ENCODE peak calls at places on chromosomes 2 and 18, in four cellular contexts. One of them, this sample, is unnamed.

GRCh38 chr2:47127862-47128543 is 27.1 kb downstream of the STPG4 start:
- DNase-seq in CD8-positive, alpha-beta T cell: no peak
- DNase-seq in transverse colon: no peak
- DNase-seq in tibial artery: no peak
- DNase-seq in this sample: no peak

GRCh38 chr2:80007722-80008503 is 296.6 kb downstream of the LRRTM1 start:
- DNase-seq in tibial artery: no peak
- DNase-seq in CD8-positive, alpha-beta T cell: no peak
- DNase-seq in transverse colon: no peak
- DNase-seq in this sample: no peak

GRCh38 chr2:217399288-217399687 is 539.4 kb upstream of the TNP1 start:
- DNase-seq in CD8-positive, alpha-beta T cell: no peak
- DNase-seq in tibial artery: no peak
- DNase-seq in transverse colon: no peak
- DNase-seq in this sample: no peak

GRCh38 chr2:25420820-25421237 is 79.1 kb upstream of the DNMT3A start:
- DNase-seq in CD8-positive, alpha-beta T cell: no peak
- DNase-seq in transverse colon: peak; percentile 42
- DNase-seq in tibial artery: no peak
- DNase-seq in this sample: no peak

GRCh38 chr2:217849154-217849553 is 153.6 kb downstream of the TNS1 start:
- DNase-seq in tibial artery: no peak
- DNase-seq in transverse colon: no peak
- DNase-seq in CD8-positive, alpha-beta T cell: no peak
- DNase-seq in this sample: peak; percentile 77

GRCh38 chr2:217993817-217994459 is 8.9 kb downstream of the TNS1 start:
- DNase-seq in tibial artery: peak; percentile 84
- DNase-seq in transverse colon: peak; percentile 66
- DNase-seq in CD8-positive, alpha-beta T cell: peak; percentile 50
- DNase-seq in this sample: peak; percentile 90

GRCh38 chr2:147846382-147847081 is 1.7 kb downstream of the ACVR2A start:
- DNase-seq in transverse colon: no peak
- DNase-seq in CD8-positive, alpha-beta T cell: no peak
- DNase-seq in tibial artery: no peak
- DNase-seq in this sample: no peak

GRCh38 chr18:35415511-35416427 is 38.6 kb upstream of the ZNF396 start:
- DNase-seq in CD8-positive, alpha-beta T cell: no peak
- DNase-seq in tibial artery: no peak
- DNase-seq in transverse colon: no peak
- DNase-seq in this sample: no peak

GRCh38 chr2:220192994-220193753 is 565.7 kb downstream of the SLC4A3 start:
- DNase-seq in tibial artery: no peak
- DNase-seq in CD8-positive, alpha-beta T cell: no peak
- DNase-seq in transverse colon: no peak
- DNase-seq in this sample: no peak

GRCh38 chr2:197131558-197131855 is 179.1 kb downstream of the ANKRD44 start:
- DNase-seq in tibial artery: no peak
- DNase-seq in transverse colon: peak; percentile 25
- DNase-seq in CD8-positive, alpha-beta T cell: no peak
- DNase-seq in this sample: no peak

GRCh38 chr2:203498161-203498560 is 36.9 kb downstream of the RAPH1 start:
- DNase-seq in CD8-positive, alpha-beta T cell: no peak
- DNase-seq in tibial artery: no peak
- DNase-seq in transverse colon: no peak
- DNase-seq in this sample: no peak

GRCh38 chr2:236682651-236683422 is 113.2 kb downstream of the ACKR3 start:
- DNase-seq in transverse colon: no peak
- DNase-seq in tibial artery: peak; percentile 40
- DNase-seq in CD8-positive, alpha-beta T cell: no peak
- DNase-seq in this sample: no peak

GRCh38 chr2:18841248-18842150 is 252.1 kb upstream of the NT5C1B start:
- DNase-seq in transverse colon: no peak
- DNase-seq in CD8-positive, alpha-beta T cell: no peak
- DNase-seq in tibial artery: no peak
- DNase-seq in this sample: no peak

GRCh38 chr2:120630031-120630701 is 105.5 kb upstream of the GLI2 start:
- DNase-seq in CD8-positive, alpha-beta T cell: no peak
- DNase-seq in transverse colon: no peak
- DNase-seq in tibial artery: peak; percentile 54
- DNase-seq in this sample: no peak

DNA sequence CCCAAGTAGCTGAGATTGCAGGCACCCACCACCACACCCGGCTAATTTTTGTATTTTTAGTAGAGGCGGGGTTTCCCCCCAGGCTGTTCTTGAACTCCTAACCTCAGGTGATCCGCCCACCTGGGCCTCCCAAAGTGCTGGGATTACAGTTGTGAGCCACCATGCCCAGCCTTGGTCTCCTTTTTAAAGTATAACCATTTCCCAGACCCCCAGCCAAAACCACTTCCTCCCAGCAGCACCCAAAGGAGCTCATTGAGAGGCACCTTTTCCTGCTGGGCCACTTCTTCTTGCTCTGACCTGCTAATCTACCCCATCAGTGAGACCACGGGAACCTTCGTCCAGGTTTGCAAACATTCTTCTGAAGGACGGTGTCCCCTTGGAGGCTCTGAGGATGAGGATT is 69.9 kb downstream of the INPP5D start:
- DNase-seq in CD8-positive, alpha-beta T cell: no peak
- DNase-seq in transverse colon: no peak
- DNase-seq in tibial artery: no peak
- DNase-seq in this sample: peak; percentile 23
- H3K36me3 ChIP-seq in CD8-positive, alpha-beta T cell: peaks cover 65% of the 10 kb centered on the region
- H3K36me3 ChIP-seq in transverse colon: no peaks in the 10 kb centered on the region
- H3K36me3 ChIP-seq in tibial artery: no peaks in the 10 kb centered on the region
- H3K36me3 ChIP-seq in this sample: no peaks in the 10 kb centered on the region

GRCh38 chr2:16204791-16205620 is 264.7 kb downstream of the MYCN start:
- DNase-seq in tibial artery: no peak
- DNase-seq in CD8-positive, alpha-beta T cell: no peak
- DNase-seq in transverse colon: no peak
- DNase-seq in this sample: no peak

GRCh38 chr2:16202643-16203020 is 262.3 kb downstream of the MYCN start:
- DNase-seq in transverse colon: no peak
- DNase-seq in CD8-positive, alpha-beta T cell: no peak
- DNase-seq in tibial artery: no peak
- DNase-seq in this sample: no peak

GRCh38 chr2:16204251-16204650 is 263.9 kb downstream of the MYCN start:
- DNase-seq in tibial artery: no peak
- DNase-seq in CD8-positive, alpha-beta T cell: no peak
- DNase-seq in transverse colon: no peak
- DNase-seq in this sample: no peak

GRCh38 chr2:16203069-16203468 is 262.7 kb downstream of the MYCN start:
- DNase-seq in transverse colon: peak; percentile 81
- DNase-seq in CD8-positive, alpha-beta T cell: no peak
- DNase-seq in tibial artery: no peak
- DNase-seq in this sample: no peak

DNA sequence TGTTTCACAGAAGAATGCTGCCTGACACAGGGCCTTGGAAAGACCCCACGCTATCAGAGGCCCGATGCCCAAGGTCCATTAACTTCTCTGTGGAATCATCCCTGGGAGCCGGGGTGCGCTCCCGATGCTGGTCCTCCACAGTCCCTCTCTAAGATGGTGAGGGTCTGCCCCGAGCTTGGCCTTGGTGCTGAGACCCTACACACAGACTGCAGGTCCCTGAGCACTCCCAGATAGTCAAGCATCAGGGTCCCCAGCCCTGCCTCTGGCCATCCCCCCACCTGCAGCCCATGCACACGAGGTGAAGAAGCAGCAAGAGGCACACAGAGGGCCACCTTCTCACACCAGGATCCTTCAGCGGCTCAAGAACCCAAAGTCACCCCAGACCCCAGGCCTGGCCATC is 263.3 kb downstream of the MYCN start:
- DNase-seq in transverse colon: no peak
- DNase-seq in CD8-positive, alpha-beta T cell: no peak
- DNase-seq in tibial artery: no peak
- DNase-seq in this sample: no peak
- H3K9me3 ChIP-seq in transverse colon: no peaks in the 10 kb centered on the region
- H3K9me3 ChIP-seq in CD8-positive, alpha-beta T cell: no peaks in the 10 kb centered on the region
- H3K9me3 ChIP-seq in tibial artery: no peaks in the 10 kb centered on the region
- H3K9me3 ChIP-seq in this sample: no peaks in the 10 kb centered on the region

GRCh38 chr18:45870419-45870818 is 44.9 kb downstream of the SIGLEC15 start:
- DNase-seq in CD8-positive, alpha-beta T cell: no peak
- DNase-seq in transverse colon: no peak
- DNase-seq in tibial artery: no peak
- DNase-seq in this sample: no peak
- H3K36me3 ChIP-seq in CD8-positive, alpha-beta T cell: peaks cover 32% of the 10 kb centered on the region
- H3K36me3 ChIP-seq in transverse colon: peaks cover 64% of the 10 kb centered on the region
- H3K36me3 ChIP-seq in tibial artery: peaks cover 82% of the 10 kb centered on the region
- H3K36me3 ChIP-seq in this sample: peaks cover 9% of the 10 kb centered on the region

GRCh38 chr2:144967971-144968370 is 448.1 kb upstream of the ZEB2 start:
- DNase-seq in tibial artery: no peak
- DNase-seq in CD8-positive, alpha-beta T cell: no peak
- DNase-seq in transverse colon: no peak
- DNase-seq in this sample: no peak
- H3K9me3 ChIP-seq in tibial artery: peaks cover 4% of the 10 kb centered on the region
- H3K9me3 ChIP-seq in CD8-positive, alpha-beta T cell: no peaks in the 10 kb centered on the region
- H3K9me3 ChIP-seq in transverse colon: peaks cover 3% of the 10 kb centered on the region
- H3K9me3 ChIP-seq in this sample: peaks cover 2% of the 10 kb centered on the region

GRCh38 chr2:10046899-10047298 is 3.5 kb downstream of the KLF11 start:
- DNase-seq in CD8-positive, alpha-beta T cell: no peak
- DNase-seq in tibial artery: no peak
- DNase-seq in transverse colon: no peak
- DNase-seq in this sample: peak; percentile 12
- H3K36me3 ChIP-seq in CD8-positive, alpha-beta T cell: peaks cover 4% of the 10 kb centered on the region
- H3K36me3 ChIP-seq in tibial artery: peaks cover 53% of the 10 kb centered on the region
- H3K36me3 ChIP-seq in transverse colon: peaks cover under 1% of the 10 kb centered on the region
- H3K36me3 ChIP-seq in this sample: no peaks in the 10 kb centered on the region

DNA sequence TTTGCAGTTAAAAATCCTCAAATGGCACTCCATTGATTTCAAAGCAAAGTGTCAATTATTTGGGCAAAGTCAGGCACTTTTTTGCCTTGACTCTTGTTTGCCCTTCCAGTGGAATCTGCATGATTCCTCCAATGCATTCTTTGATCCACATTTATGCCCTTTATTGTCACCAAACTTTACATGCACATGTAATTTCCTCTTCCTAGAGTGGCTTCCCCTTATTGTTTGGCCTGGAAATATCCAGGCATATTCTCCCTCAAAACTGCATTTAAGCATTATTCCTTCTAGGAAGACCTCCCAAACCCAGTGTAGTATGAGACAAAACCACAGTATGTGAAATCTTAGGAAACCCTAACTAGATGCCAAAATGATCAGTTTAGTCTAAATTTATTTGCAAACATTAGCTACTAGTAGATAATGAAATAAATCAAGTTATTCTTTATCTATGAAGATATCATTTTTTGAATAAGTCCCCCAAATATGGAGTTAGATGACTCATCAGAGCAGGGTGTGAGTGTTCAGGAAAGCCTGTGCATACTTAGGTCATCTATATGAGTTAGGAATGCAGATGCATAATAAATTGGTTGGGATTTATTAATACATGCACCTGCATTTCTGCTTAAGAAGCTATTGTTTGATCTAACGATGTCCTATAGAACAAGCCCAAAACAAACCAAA is 433.3 kb upstream of the TCF4 start:
- DNase-seq in transverse colon: no peak
- DNase-seq in CD8-positive, alpha-beta T cell: no peak
- DNase-seq in tibial artery: no peak
- DNase-seq in this sample: no peak
- H3K9me3 ChIP-seq in transverse colon: no peaks in the 10 kb centered on the region
- H3K9me3 ChIP-seq in CD8-positive, alpha-beta T cell: no peaks in the 10 kb centered on the region
- H3K9me3 ChIP-seq in tibial artery: no peaks in the 10 kb centered on the region
- H3K9me3 ChIP-seq in this sample: no peaks in the 10 kb centered on the region

GRCh38 chr18:9126337-9126736 is 10.2 kb upstream of the ANKRD12 start:
- DNase-seq in CD8-positive, alpha-beta T cell: no peak
- DNase-seq in tibial artery: no peak
- DNase-seq in transverse colon: no peak
- DNase-seq in this sample: no peak
- H3K36me3 ChIP-seq in CD8-positive, alpha-beta T cell: peaks cover 45% of the 10 kb centered on the region
- H3K36me3 ChIP-seq in tibial artery: peaks cover 40% of the 10 kb centered on the region
- H3K36me3 ChIP-seq in transverse colon: peaks cover 71% of the 10 kb centered on the region
- H3K36me3 ChIP-seq in this sample: no peaks in the 10 kb centered on the region

GRCh38 chr2:538646-539045 is 138.6 kb downstream of the TMEM18 start:
- DNase-seq in transverse colon: no peak
- DNase-seq in tibial artery: no peak
- DNase-seq in CD8-positive, alpha-beta T cell: no peak
- DNase-seq in this sample: no peak
- H3K9me3 ChIP-seq in transverse colon: no peaks in the 10 kb centered on the region
- H3K9me3 ChIP-seq in tibial artery: peaks cover 7% of the 10 kb centered on the region
- H3K9me3 ChIP-seq in CD8-positive, alpha-beta T cell: no peaks in the 10 kb centered on the region
- H3K9me3 ChIP-seq in this sample: peaks cover 2% of the 10 kb centered on the region

This sample was measured in aorta.